ENCODE peak calls at places on chromosomes 13 and 19, in nine cellular contexts. W, X, I, J, U, P, Z, S and C are unnamed samples.

GRCh38 chr19:41521860-41522555 is 54.0 kb upstream of the CEACAM21 start:
- DNase-seq in W (peak), X (no peak), I (no peak), J (peak), U (no peak), P (peak), Z (peak), S (no peak), C (no peak)

GRCh38 chr13:24892844-24893243 is 128.9 kb downstream of the RNF17 start:
- DNase-seq in W (no peak), X (no peak), I (no peak), J (no peak), U (no peak), P (no peak), Z (no peak), S (no peak), C (no peak)

GRCh38 chr13:26213345-26213744 is 8.8 kb downstream of the RNF6 start:
- DNase-seq in W (no peak), X (no peak), I (no peak), J (no peak), U (no peak), P (no peak), Z (no peak), S (no peak), C (no peak)

GRCh38 chr19:4684312-4685095 is 14.4 kb upstream of the MYDGF start:
- DNase-seq in W (no peak), X (no peak), I (no peak), J (no peak), U (no peak), P (no peak), Z (no peak), S (no peak), C (no peak)

GRCh38 chr19:50226536-50226935 is 23.1 kb downstream of the MYH14 start:
- DNase-seq in W (no peak), X (no peak), I (no peak), J (no peak), U (no peak), P (no peak), Z (no peak), S (no peak), C (no peak)

GRCh38 chr13:83221813-83222241 is 660.4 kb downstream of the SLITRK1 start:
- DNase-seq in W (no peak), X (no peak), I (peak), J (peak), U (no peak), P (no peak), Z (no peak), S (peak), C (no peak)

GRCh38 chr19:13633109-13633508 is 126.8 kb upstream of the CACNA1A start:
- DNase-seq in W (peak), X (no peak), I (peak), J (peak), U (no peak), P (peak), Z (no peak), S (no peak), C (peak)

GRCh38 chr13:53151692-53152421 is 123.2 kb downstream of the OLFM4 start:
- DNase-seq in W (peak), X (peak), I (no peak), J (peak), U (peak), P (peak), Z (peak), S (peak), C (peak)

GRCh38 chr13:37207646-37208045 is 102.2 kb upstream of the CSNK1A1L start:
- DNase-seq in W (no peak), X (no peak), I (no peak), J (no peak), U (no peak), P (no peak), Z (no peak), S (no peak), C (no peak)

GRCh38 chr13:44249439-44249838 is 124.2 kb upstream of the SERP2 start:
- DNase-seq in W (no peak), X (no peak), I (peak), J (peak), U (no peak), P (no peak), Z (no peak), S (no peak), C (peak)

GRCh38 chr19:41422955-41423354 is 4.2 kb downstream of the B3GNT8 start:
- DNase-seq in W (no peak), X (no peak), I (no peak), J (no peak), U (no peak), P (no peak), Z (no peak), S (no peak), C (no peak)

GRCh38 chr19:5628919-5629481 is 6.1 kb downstream of the SAFB start:
- DNase-seq in W (no peak), X (peak), I (no peak), J (no peak), U (no peak), P (no peak), Z (no peak), S (no peak), C (no peak)

GRCh38 chr13:75666646-75667351 is 30.7 kb downstream of the LMO7 start:
- DNase-seq in W (no peak), X (no peak), I (no peak), J (peak), U (no peak), P (peak), Z (no peak), S (no peak), C (no peak)

GRCh38 chr19:40831502-40832430 is 18.5 kb downstream of the CYP2A6 start:
- DNase-seq in W (no peak), X (no peak), I (peak), J (peak), U (no peak), P (no peak), Z (no peak), S (no peak), C (peak)

GRCh38 chr19:5808120-5808816 is 3.4 kb downstream of the NRTN start:
- DNase-seq in W (no peak), X (no peak), I (no peak), J (no peak), U (no peak), P (no peak), Z (no peak), S (no peak), C (no peak)

GRCh38 chr19:34428549-34429285 is 536 bp downstream of the UBA2 start:
- DNase-seq in W (peak), X (peak), I (peak), J (peak), U (no peak), P (peak), Z (peak), S (peak), C (peak)
- TF ChIP-seq EZH2phosphoT487 in W (no peak), X (no peak), I (no peak), J (no peak), U (no peak), P (no peak), Z (no peak), S (no peak), C (no peak)

GRCh38 chr19:10927691-10928562 is 512 bp downstream of the YIPF2 start:
- DNase-seq in W (no peak), X (no peak), I (no peak), J (peak), U (no peak), P (no peak), Z (no peak), S (no peak), C (no peak)
- TF ChIP-seq EZH2phosphoT487 in W (no peak), X (no peak), I (no peak), J (no peak), U (no peak), P (no peak), Z (no peak), S (no peak), C (no peak)

DNA sequence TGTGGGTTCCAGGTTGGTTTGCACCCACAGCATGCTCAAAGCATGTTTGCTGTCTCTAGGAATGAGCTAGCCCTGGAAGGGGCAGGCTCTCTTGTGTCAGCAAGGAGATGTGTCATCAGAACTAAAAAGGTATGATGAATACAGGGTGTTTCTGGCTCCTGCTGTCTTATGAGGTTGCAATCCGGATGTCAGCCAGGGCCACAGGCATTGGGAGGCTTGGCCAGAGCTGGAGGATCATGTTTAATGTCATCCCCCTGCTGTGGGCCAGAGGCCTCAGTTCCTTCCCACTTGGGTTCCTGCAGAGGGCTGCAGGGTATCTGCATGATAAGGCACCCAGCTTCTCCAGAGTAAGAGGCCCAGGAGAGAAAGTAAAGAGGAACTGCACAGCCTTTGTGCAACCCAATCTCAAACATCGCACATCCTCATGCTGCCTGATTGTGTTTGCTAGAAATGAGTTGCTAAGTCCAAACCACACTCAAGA is 193.6 kb downstream of the COL4A1 start:
- DNase-seq in W (no peak), X (no peak), I (peak), J (peak), U (no peak), P (no peak), Z (no peak), S (no peak), C (no peak)
- TF ChIP-seq EZH2phosphoT487 in W (no peak), X (no peak), I (no peak), J (no peak), U (no peak), P (no peak), Z (no peak), S (no peak), C (no peak)

DNA sequence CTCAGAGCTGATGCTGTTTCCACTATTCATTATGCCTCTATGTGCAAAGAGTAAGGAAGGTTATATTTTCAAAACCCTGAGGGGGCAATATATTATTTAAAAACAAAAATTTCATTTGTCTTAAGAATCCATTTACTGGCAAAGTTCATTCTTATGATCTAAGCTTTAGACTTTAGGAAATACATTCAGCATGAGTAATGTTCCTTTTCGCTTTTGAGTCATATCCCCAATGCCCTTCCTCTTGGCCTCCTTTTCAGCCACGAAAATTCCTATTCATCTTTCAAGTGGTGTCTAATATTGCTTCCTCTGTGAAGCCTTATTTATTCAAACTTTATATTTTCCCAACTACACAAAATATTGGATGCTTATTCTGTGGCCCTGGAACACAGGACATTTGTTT is 1317.0 kb downstream of the PCDH9 start:
- DNase-seq in W (no peak), X (no peak), I (peak), J (peak), U (peak), P (no peak), Z (no peak), S (no peak), C (no peak)
- TF ChIP-seq EZH2phosphoT487 in W (no peak), X (no peak), I (no peak), J (no peak), U (no peak), P (no peak), Z (no peak), S (no peak), C (no peak)

GRCh38 chr13:21240586-21240985 is 64.1 kb downstream of the MRPL57 start:
- DNase-seq in W (no peak), X (no peak), I (peak), J (peak), U (no peak), P (no peak), Z (no peak), S (no peak), C (no peak)
- TF ChIP-seq EZH2phosphoT487 in W (no peak), X (no peak), I (no peak), J (no peak), U (no peak), P (no peak), Z (no peak), S (no peak), C (no peak)